ENCODE peak calls at places on chromosomes 4 and X, in four cellular contexts. One of them, this sample, is unnamed.
A peak's percentile ranks its signal among the peaks of the same experiment; 100 is the strongest.

GRCh38 chrX:434946-435345 is 48.2 kb upstream of the PPP2R3B start:
- DNase-seq in IMR-90: no peak
- DNase-seq in H1: no peak
- DNase-seq in H9: no peak
- DNase-seq in this sample: no peak

GRCh38 chr4:168514249-168514852 is 17.5 kb downstream of the PALLD start:
- DNase-seq in H9: no peak
- DNase-seq in IMR-90: peak; percentile 50
- DNase-seq in H1: no peak
- DNase-seq in this sample: peak; percentile 17

GRCh38 chr4:147755567-147756295 is 23.8 kb downstream of the ARHGAP10 start:
- DNase-seq in H9: no peak
- DNase-seq in H1: no peak
- DNase-seq in IMR-90: peak; percentile 83
- DNase-seq in this sample: no peak

GRCh38 chrX:95716841-95717240 is 967.8 kb upstream of the DIAPH2 start:
- DNase-seq in IMR-90: no peak
- DNase-seq in H1: no peak
- DNase-seq in H9: no peak
- DNase-seq in this sample: no peak

GRCh38 chr4:144611850-144612249 is 34.1 kb upstream of the HHIP start:
- DNase-seq in H9: peak; percentile 37
- DNase-seq in H1: peak; percentile 1
- DNase-seq in IMR-90: peak; percentile 11
- DNase-seq in this sample: peak; percentile 61

GRCh38 chr4:151099976-151100417 is 569 bp downstream of the RPS3A start:
- DNase-seq in IMR-90: peak; percentile 25
- DNase-seq in H9: no peak
- DNase-seq in H1: no peak
- DNase-seq in this sample: no peak

GRCh38 chr4:114598191-114599121 is at the start of gene UGT8:
- DNase-seq in H9: peak; percentile 77
- DNase-seq in IMR-90: no peak
- DNase-seq in H1: no peak
- DNase-seq in this sample: peak; percentile 79

GRCh38 chr4:70623301-70623700 is 5.2 kb upstream of the ENAM start:
- DNase-seq in H1: no peak
- DNase-seq in H9: no peak
- DNase-seq in IMR-90: no peak
- DNase-seq in this sample: no peak

GRCh38 chrX:134896194-134896593 is 94.6 kb upstream of the SMIM10 start:
- DNase-seq in IMR-90: no peak
- DNase-seq in H1: no peak
- DNase-seq in H9: no peak
- DNase-seq in this sample: no peak

GRCh38 chrX:112798736-112799135 is 41.9 kb downstream of the AMOT start:
- DNase-seq in IMR-90: no peak
- DNase-seq in H1: no peak
- DNase-seq in H9: no peak
- DNase-seq in this sample: no peak

GRCh38 chrX:2521092-2521926 is 20.5 kb upstream of the DHRSX start:
- DNase-seq in IMR-90: no peak
- DNase-seq in H9: no peak
- DNase-seq in H1: no peak
- DNase-seq in this sample: peak; percentile 44

DNA sequence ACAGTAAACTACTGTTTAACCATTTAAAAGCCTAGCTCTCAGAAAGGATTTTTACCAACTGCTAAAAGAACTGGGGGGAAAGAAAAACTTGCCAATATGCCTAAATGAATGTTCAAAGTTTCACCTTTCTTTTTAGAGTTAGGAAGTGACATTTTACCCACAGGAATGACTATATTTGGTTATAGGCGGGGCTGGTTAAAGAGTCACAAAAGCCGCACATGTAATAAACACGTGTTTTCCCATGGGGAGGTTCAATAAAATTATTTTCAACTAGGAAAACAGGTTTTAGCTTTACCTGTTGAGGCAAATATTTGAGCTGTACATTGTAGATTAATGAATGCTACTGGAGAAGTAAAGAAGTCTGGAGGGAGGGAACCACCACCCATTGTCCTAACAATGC is 41.6 kb upstream of the UGDH start:
- DNase-seq in H9: no peak
- DNase-seq in IMR-90: no peak
- DNase-seq in H1: no peak
- DNase-seq in this sample: no peak
- H3K4ac ChIP-seq in H9: no peak overlapping the region
- H3K4ac ChIP-seq in IMR-90: no peak overlapping the region
- H3K4ac ChIP-seq in H1: no peak overlapping the region
- H3K4ac ChIP-seq in this sample: no peak overlapping the region

DNA sequence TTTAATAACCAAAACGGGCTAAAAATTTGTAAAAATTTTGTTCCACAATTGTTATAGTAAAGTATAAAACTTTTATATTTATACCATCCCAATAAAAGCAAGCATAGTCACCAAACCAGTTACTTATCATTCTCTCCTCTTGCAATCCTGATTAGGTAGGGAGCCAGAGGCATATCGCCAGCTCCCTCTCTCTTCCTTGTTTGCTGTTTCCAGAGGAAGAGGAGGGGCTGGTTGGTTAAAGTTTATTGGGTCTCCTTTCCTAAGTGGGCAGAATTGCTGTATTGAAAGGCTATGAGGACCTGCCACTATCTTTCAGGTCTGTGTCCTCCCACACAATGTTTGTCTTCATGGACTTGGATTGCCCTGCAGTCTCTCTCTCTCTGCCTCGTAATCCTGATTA is 29.6 kb upstream of the BBS12 start:
- DNase-seq in IMR-90: no peak
- DNase-seq in H1: no peak
- DNase-seq in H9: no peak
- DNase-seq in this sample: no peak
- H3K56ac ChIP-seq in IMR-90: no peak overlapping the region
- H3K56ac ChIP-seq in H1: no peak overlapping the region
- H3K56ac ChIP-seq in H9: no peak overlapping the region
- H3K56ac ChIP-seq in this sample: no peak overlapping the region

DNA sequence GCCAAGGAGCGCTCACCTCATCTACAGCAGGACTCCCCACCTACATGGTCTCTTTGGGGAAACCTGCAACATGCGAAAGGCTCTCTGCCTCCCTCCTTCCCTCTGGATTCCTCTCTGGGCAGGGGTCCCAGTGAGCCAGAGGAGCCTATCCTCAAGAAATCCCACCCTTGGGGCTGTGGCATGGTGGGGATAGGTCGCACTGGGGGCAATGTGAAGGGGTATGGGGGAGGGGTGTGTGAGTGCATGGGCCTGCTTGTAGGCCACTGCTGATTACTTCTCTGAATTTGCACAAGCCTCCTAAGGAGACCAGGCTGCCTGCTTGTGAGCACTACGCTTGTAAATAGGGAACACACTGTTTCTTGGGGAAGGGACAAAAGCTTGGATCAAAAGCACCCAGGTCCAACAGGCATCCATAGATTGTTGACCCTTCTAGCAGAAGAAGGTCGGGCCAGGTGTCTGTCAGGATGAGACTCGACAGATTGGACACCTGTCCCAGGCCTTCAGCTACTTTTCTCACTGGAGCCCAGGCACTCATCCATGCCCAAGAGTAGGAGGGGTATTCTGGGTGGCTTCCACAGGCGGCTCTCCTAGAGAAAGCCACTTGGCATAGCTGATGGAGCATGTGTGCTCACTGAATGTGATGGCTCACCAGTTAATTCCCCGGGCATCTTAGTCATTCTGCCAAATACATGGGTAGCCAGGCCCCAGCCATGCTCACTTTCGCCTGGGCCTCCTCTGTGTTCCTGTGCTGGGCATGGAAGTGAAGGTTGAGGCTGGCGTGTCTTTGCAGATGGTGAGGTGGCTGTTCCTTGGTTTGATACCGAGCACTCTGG is 75.0 kb downstream of the NBDY start:
- DNase-seq in IMR-90: no peak
- DNase-seq in H9: no peak
- DNase-seq in H1: no peak
- DNase-seq in this sample: peak; percentile 10
- H3K27ac ChIP-seq in IMR-90: no peak overlapping the region
- H3K27ac ChIP-seq in H9: no peak overlapping the region
- H3K27ac ChIP-seq in H1: no peak overlapping the region
- H3K27ac ChIP-seq in this sample: no peak overlapping the region

DNA sequence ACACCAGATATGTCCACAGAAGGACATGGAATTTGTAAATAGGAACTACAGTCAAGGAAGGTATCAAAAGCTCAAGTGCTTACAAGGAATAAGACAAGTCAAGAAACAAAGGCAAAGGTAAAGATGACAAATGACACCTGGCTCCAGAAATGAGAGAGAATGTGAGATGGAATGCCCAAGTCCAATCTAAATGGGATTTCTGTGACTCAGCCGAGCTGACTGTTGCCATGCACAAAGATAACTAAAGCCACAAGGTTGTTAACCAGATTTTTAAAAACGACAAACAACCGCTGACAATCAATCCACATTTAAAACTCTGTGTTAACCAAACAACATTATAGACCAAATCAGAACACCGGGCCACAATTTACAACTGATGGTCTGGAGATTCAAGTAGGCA is 1.1 kb downstream of the NFXL1 start:
- DNase-seq in IMR-90: peak; percentile 34
- DNase-seq in H9: no peak
- DNase-seq in H1: no peak
- DNase-seq in this sample: peak; percentile 49
- H3K4ac ChIP-seq in IMR-90: peak overlapping the region; percentile 43
- H3K4ac ChIP-seq in H9: no peak overlapping the region
- H3K4ac ChIP-seq in H1: no peak overlapping the region
- H3K4ac ChIP-seq in this sample: peak overlapping the region; percentile 38

GRCh38 chr4:10028910-10029309 is 7.6 kb upstream of the SLC2A9 start:
- DNase-seq in IMR-90: no peak
- DNase-seq in H1: no peak
- DNase-seq in H9: peak; percentile 24
- DNase-seq in this sample: no peak
- H3K56ac ChIP-seq in IMR-90: no peak overlapping the region
- H3K56ac ChIP-seq in H1: no peak overlapping the region
- H3K56ac ChIP-seq in H9: no peak overlapping the region
- H3K56ac ChIP-seq in this sample: no peak overlapping the region

DNA sequence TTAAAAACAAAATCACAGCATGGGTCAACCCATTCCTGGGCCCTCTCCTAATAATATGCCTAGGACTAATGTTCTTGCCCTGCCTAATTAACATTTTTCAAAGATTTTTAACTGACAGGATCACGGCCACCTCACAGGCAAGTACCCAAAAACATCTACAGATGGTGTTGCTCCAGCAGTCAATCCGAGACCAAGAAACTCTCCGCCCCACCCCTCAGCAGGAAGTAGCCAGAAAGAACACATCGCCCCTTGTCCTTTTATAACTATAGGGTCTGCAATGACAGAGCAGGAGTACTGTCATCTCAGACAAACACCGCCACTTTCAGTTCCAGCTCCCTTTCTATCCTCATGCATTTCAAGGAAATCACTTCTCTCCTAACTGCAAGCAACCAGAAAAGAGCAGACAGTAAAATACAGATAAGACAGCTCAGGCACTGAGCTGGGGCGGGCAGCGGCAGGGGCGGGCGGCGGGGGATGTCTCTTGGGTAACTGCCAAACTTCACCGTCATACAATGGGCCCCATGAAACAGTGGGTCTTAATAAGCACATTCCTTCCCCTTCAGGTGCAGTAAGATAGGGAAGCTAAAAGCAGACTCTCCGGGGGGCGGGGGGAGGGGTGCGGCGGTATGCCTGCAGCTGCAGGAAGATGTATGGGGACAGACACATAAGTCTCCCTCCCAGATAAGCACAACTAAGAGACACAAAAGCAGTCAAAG is 67.4 kb downstream of the ZNF182 start:
- DNase-seq in IMR-90: no peak
- DNase-seq in H1: no peak
- DNase-seq in H9: no peak
- DNase-seq in this sample: peak; percentile 47
- H3K27ac ChIP-seq in IMR-90: no peak overlapping the region
- H3K27ac ChIP-seq in H1: no peak overlapping the region
- H3K27ac ChIP-seq in H9: no peak overlapping the region
- H3K27ac ChIP-seq in this sample: peak overlapping the region; percentile 45

GRCh38 chr4:6908397-6909112 is 1.1 kb upstream of the TBC1D14 start:
- DNase-seq in H1: no peak
- DNase-seq in IMR-90: peak; percentile 50
- DNase-seq in H9: no peak
- DNase-seq in this sample: no peak

GRCh38 chr4:6910340-6910959 is 824 bp downstream of the TBC1D14 start:
- DNase-seq in H1: no peak
- DNase-seq in IMR-90: no peak
- DNase-seq in H9: no peak
- DNase-seq in this sample: peak; percentile 58

GRCh38 chr4:6909970-6910339 is 329 bp downstream of the TBC1D14 start:
- DNase-seq in H9: no peak
- DNase-seq in H1: no peak
- DNase-seq in IMR-90: no peak
- DNase-seq in this sample: no peak

GRCh38 chr4:6907658-6908191 is 1.9 kb upstream of the TBC1D14 start:
- DNase-seq in H1: no peak
- DNase-seq in H9: peak; percentile 71
- DNase-seq in IMR-90: no peak
- DNase-seq in this sample: peak; percentile 66

DNA sequence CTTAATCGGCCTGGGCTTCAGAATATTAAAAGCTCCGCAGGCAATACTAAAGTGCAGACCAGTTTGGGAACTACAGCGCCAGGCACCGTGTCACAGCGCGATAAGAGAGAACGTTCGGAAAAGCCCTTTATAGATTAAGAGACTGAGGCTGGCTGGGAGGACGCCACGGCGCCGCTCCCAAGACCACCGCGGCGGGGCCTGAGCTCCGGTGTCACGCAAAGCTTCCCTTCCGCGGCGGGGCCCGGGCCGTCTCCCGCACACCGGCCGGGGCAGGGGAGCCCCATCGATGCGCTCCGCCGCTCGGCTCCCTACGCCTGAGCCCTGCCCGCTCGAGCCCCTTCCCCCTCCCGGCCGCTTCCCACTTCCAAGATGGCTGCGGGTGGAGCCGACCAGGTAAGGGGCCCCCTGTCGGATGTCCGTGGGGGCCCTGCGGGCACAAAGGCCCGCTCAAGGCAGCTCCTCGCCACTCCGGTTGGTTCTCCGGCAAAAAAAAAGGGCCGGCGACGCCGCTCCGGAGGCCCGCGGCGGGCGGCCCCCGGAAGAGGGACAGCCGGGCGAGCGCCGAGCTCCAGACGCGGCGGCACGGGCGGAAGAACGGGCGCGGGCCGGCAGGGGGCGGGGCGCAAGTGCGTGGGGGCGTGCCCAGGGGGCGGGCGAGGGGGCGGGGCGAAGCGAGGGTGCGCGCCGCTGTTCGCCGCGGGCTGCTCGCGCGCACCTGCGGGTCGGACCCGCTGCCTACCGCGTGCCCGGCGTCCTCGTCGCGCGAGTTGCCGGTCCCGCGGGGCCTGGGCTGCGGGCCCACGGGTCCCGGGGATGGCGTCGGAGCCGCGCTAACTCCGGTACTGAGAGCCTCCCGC is at the start of gene TBC1D14:
- DNase-seq in H9: peak; percentile 89
- DNase-seq in IMR-90: peak; percentile 81
- DNase-seq in H1: no peak
- DNase-seq in this sample: peak; percentile 92
- H3K4ac ChIP-seq in H9: no peak within 1 kb of the TSS
- H3K4ac ChIP-seq in IMR-90: peak within 1 kb of the TSS; percentile 76
- H3K4ac ChIP-seq in H1: peak within 1 kb of the TSS; percentile 14
- H3K4ac ChIP-seq in this sample: peak within 1 kb of the TSS; percentile 94

This sample was measured in mesendoderm.